ENCODE peak calls at places on chromosomes 3 and 15, in eight cellular contexts. One of them, this sample, is unnamed.

GRCh38 chr3:38706961-38707360 is 57.5 kb upstream of the SCN5A start:
- DNase-seq in mucosa of descending colon: no peak
- DNase-seq in body of pancreas: no peak
- DNase-seq in brain microvascular endothelial cell: no peak
- DNase-seq in heart left ventricle: no peak
- DNase-seq in K562: no peak
- DNase-seq in breast epithelium: no peak
- DNase-seq in adrenal gland: no peak
- DNase-seq in this sample: no peak

GRCh38 chr3:68295457-68295856 is 636.9 kb downstream of the TAFA4 start:
- DNase-seq in mucosa of descending colon: no peak
- DNase-seq in body of pancreas: no peak
- DNase-seq in brain microvascular endothelial cell: no peak
- DNase-seq in heart left ventricle: no peak
- DNase-seq in K562: no peak
- DNase-seq in breast epithelium: no peak
- DNase-seq in adrenal gland: no peak
- DNase-seq in this sample: no peak

GRCh38 chr15:43516801-43517353 is 531 bp upstream of the MAP1A start:
- DNase-seq in mucosa of descending colon: no peak
- DNase-seq in body of pancreas: no peak
- DNase-seq in brain microvascular endothelial cell: peak; percentile 59
- DNase-seq in heart left ventricle: no peak
- DNase-seq in K562: no peak
- DNase-seq in breast epithelium: no peak
- DNase-seq in adrenal gland: peak; percentile 9
- DNase-seq in this sample: no peak

GRCh38 chr3:15309662-15310335 is 22.6 kb downstream of the SH3BP5 start:
- DNase-seq in mucosa of descending colon: no peak
- DNase-seq in body of pancreas: no peak
- DNase-seq in brain microvascular endothelial cell: peak; percentile 36
- DNase-seq in heart left ventricle: no peak
- DNase-seq in K562: no peak
- DNase-seq in breast epithelium: no peak
- DNase-seq in adrenal gland: no peak
- DNase-seq in this sample: no peak

GRCh38 chr3:129007792-129008191 is 6.7 kb downstream of the EFCC1 start:
- DNase-seq in mucosa of descending colon: no peak
- DNase-seq in body of pancreas: no peak
- DNase-seq in brain microvascular endothelial cell: no peak
- DNase-seq in heart left ventricle: no peak
- DNase-seq in K562: no peak
- DNase-seq in breast epithelium: no peak
- DNase-seq in adrenal gland: no peak
- DNase-seq in this sample: no peak

GRCh38 chr3:157093096-157093495 is 66.9 kb downstream of the CCNL1 start:
- DNase-seq in mucosa of descending colon: no peak
- DNase-seq in body of pancreas: no peak
- DNase-seq in brain microvascular endothelial cell: no peak
- DNase-seq in heart left ventricle: peak; percentile 37
- DNase-seq in K562: no peak
- DNase-seq in breast epithelium: no peak
- DNase-seq in adrenal gland: no peak
- DNase-seq in this sample: no peak

GRCh38 chr15:32888221-32888761 is 170.5 kb downstream of the GREM1 start:
- DNase-seq in mucosa of descending colon: no peak
- DNase-seq in body of pancreas: no peak
- DNase-seq in brain microvascular endothelial cell: no peak
- DNase-seq in heart left ventricle: no peak
- DNase-seq in K562: no peak
- DNase-seq in breast epithelium: no peak
- DNase-seq in adrenal gland: no peak
- DNase-seq in this sample: no peak

GRCh38 chr15:78064544-78064943 is 13.0 kb downstream of the TBC1D2B start:
- DNase-seq in mucosa of descending colon: no peak
- DNase-seq in body of pancreas: no peak
- DNase-seq in brain microvascular endothelial cell: no peak
- DNase-seq in heart left ventricle: no peak
- DNase-seq in K562: no peak
- DNase-seq in breast epithelium: no peak
- DNase-seq in adrenal gland: no peak
- DNase-seq in this sample: no peak

GRCh38 chr3:48711727-48712126 is 5.3 kb downstream of the IP6K2 start:
- DNase-seq in mucosa of descending colon: no peak
- DNase-seq in body of pancreas: no peak
- DNase-seq in brain microvascular endothelial cell: no peak
- DNase-seq in heart left ventricle: no peak
- DNase-seq in K562: no peak
- DNase-seq in breast epithelium: no peak
- DNase-seq in adrenal gland: no peak
- DNase-seq in this sample: no peak

GRCh38 chr15:38085931-38086562 is 151.6 kb downstream of the TMCO5A start:
- DNase-seq in mucosa of descending colon: no peak
- DNase-seq in body of pancreas: no peak
- DNase-seq in brain microvascular endothelial cell: peak; percentile 41
- DNase-seq in heart left ventricle: no peak
- DNase-seq in K562: no peak
- DNase-seq in breast epithelium: no peak
- DNase-seq in adrenal gland: no peak
- DNase-seq in this sample: no peak

DNA sequence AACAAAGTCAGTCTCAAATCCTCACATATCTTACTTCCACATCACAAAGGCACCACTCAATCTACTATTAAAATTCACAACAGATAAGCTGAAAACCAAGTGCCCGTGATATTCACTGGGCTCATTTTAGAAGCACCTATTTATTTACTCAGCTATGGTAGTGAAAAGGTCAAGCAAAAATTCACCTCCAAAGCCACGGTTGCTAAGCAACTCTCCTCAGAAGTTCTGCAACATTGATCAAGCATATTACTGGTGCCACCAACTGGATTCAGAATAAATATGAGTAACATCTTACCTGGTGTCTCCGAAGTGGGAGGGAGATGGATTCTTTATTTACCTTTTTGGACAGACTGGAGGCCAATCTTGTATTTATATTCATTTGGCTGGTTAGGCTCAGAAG is 714.8 kb downstream of the FHIT start:
- DNase-seq in mucosa of descending colon: no peak
- DNase-seq in body of pancreas: no peak
- DNase-seq in brain microvascular endothelial cell: no peak
- DNase-seq in heart left ventricle: no peak
- DNase-seq in K562: no peak
- DNase-seq in breast epithelium: no peak
- DNase-seq in adrenal gland: no peak
- DNase-seq in this sample: no peak
- TF ChIP-seq CTCF in mucosa of descending colon: no peak
- TF ChIP-seq CTCF in body of pancreas: no peak
- TF ChIP-seq CTCF in brain microvascular endothelial cell: no peak
- TF ChIP-seq CTCF in heart left ventricle: no peak
- TF ChIP-seq CTCF in K562: no peak
- TF ChIP-seq CTCF in breast epithelium: no peak
- TF ChIP-seq CTCF in adrenal gland: no peak
- TF ChIP-seq CTCF in this sample: no peak

DNA sequence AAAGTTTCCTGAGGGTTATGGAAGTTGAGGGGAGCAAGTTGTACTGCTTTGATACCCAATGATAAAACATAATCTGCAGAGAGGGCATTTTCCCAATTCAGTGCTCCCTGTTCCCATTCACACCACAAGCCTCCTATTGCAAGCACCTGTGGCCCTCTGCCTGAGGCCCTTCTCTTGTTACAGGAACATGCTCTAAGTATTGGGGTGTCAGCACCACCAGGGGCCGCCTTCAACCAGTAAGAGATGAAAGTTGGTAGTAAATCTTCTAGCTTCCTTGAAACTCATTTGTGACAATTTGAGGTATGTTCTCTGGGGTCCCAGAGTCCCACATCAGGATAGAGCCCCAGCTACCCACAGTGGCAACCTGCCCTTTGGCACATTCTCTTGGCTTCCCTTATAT is 265.4 kb upstream of the ARHGEF26 start:
- DNase-seq in mucosa of descending colon: no peak
- DNase-seq in body of pancreas: no peak
- DNase-seq in brain microvascular endothelial cell: no peak
- DNase-seq in heart left ventricle: no peak
- DNase-seq in K562: no peak
- DNase-seq in breast epithelium: no peak
- DNase-seq in adrenal gland: no peak
- DNase-seq in this sample: no peak
- TF ChIP-seq CTCF in mucosa of descending colon: no peak
- TF ChIP-seq CTCF in body of pancreas: no peak
- TF ChIP-seq CTCF in brain microvascular endothelial cell: no peak
- TF ChIP-seq CTCF in heart left ventricle: no peak
- TF ChIP-seq CTCF in K562: no peak
- TF ChIP-seq CTCF in breast epithelium: no peak
- TF ChIP-seq CTCF in adrenal gland: no peak
- TF ChIP-seq CTCF in this sample: no peak

DNA sequence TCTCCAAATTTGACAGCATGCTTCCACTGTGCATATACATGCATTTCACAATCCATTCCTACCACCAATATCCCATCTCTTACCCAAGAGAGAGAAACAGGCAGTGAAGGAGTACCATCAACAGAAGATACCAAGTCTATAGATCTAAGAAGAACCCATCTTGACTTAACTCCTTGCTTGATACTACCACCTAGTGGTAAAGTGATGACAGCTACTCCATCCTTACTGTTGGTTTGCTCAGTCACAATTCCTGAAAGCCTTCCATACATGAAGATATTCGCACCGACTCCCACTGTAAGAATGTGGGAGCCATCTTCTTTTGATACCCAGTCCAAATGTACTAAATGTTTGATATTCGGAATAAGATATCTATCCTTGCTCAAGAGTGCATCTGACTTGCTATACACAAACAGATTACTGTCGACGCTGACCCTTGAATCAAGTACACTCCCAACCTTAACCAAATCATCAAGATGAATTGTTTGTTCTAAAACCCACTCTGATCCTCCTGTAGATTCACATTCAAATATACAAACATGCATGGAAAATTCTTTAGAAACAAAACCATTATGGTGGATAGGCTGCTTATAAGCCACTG is 123.1 kb downstream of the DMXL2 start:
- DNase-seq in mucosa of descending colon: no peak
- DNase-seq in body of pancreas: no peak
- DNase-seq in brain microvascular endothelial cell: peak; percentile 35
- DNase-seq in heart left ventricle: no peak
- DNase-seq in K562: peak; percentile 40
- DNase-seq in breast epithelium: no peak
- DNase-seq in adrenal gland: no peak
- DNase-seq in this sample: no peak
- TF ChIP-seq CTCF in mucosa of descending colon: no peak
- TF ChIP-seq CTCF in body of pancreas: peak; percentile 41
- TF ChIP-seq CTCF in brain microvascular endothelial cell: peak; percentile 71
- TF ChIP-seq CTCF in heart left ventricle: no peak
- TF ChIP-seq CTCF in K562: peak; percentile 59
- TF ChIP-seq CTCF in breast epithelium: no peak
- TF ChIP-seq CTCF in adrenal gland: peak; percentile 7
- TF ChIP-seq CTCF in this sample: no peak

GRCh38 chr3:50584391-50584790 is 15.1 kb downstream of the HEMK1 start:
- DNase-seq in mucosa of descending colon: no peak
- DNase-seq in body of pancreas: no peak
- DNase-seq in brain microvascular endothelial cell: no peak
- DNase-seq in heart left ventricle: no peak
- DNase-seq in K562: no peak
- DNase-seq in breast epithelium: no peak
- DNase-seq in adrenal gland: no peak
- DNase-seq in this sample: no peak

GRCh38 chr3:50587373-50587772 is 18.1 kb downstream of the HEMK1 start:
- DNase-seq in mucosa of descending colon: no peak
- DNase-seq in body of pancreas: no peak
- DNase-seq in brain microvascular endothelial cell: peak; percentile 13
- DNase-seq in heart left ventricle: peak; percentile 48
- DNase-seq in K562: no peak
- DNase-seq in breast epithelium: no peak
- DNase-seq in adrenal gland: no peak
- DNase-seq in this sample: no peak

GRCh38 chr3:50586763-50587070 is 17.4 kb downstream of the HEMK1 start:
- DNase-seq in mucosa of descending colon: no peak
- DNase-seq in body of pancreas: no peak
- DNase-seq in brain microvascular endothelial cell: no peak
- DNase-seq in heart left ventricle: no peak
- DNase-seq in K562: no peak
- DNase-seq in breast epithelium: no peak
- DNase-seq in adrenal gland: no peak
- DNase-seq in this sample: no peak

GRCh38 chr3:50587806-50588758 is 18.8 kb downstream of the HEMK1 start:
- DNase-seq in mucosa of descending colon: no peak
- DNase-seq in body of pancreas: no peak
- DNase-seq in brain microvascular endothelial cell: no peak
- DNase-seq in heart left ventricle: no peak
- DNase-seq in K562: no peak
- DNase-seq in breast epithelium: no peak
- DNase-seq in adrenal gland: no peak
- DNase-seq in this sample: no peak

DNA sequence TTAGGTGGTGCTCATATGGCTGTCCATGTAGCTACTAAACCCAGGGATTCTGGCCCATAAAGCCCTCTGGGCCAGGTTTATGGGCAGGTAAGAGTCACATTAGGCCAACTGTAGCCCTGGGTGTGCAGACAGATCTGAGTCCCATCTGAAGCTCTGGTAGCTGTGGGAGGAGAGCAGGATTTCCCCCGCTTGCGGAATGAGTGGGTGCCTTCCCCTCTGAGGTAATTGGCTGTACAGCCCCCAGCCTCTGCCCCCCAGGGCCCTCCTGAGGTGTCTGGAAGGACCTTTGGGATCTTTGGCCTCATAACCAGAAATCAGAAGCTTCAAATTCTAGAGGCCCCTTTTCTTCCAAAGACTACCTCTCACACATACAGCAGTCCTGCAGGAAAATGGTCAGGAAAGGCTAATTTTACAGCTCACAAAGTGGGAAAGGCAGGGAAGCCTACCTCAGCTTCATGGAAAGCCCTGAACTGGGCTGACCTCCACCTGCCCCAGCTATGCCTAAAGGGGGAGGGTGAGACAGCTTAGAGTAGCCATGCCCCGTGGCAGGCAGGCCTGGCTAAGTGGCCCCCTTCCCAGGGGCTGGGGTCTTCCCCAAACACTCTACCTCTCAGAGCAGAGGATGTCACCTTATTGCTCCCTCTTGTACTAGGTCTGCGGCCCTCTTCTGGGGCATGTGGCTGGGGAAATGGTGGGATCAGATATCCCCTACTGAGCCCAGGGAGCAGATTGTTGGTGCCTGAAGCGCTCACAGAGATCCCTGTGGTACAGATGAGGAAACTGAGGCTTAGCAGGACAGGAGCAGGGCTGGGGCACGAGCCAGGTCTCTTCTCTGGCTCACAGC is 16.8 kb downstream of the HEMK1 start:
- DNase-seq in mucosa of descending colon: no peak
- DNase-seq in body of pancreas: no peak
- DNase-seq in brain microvascular endothelial cell: no peak
- DNase-seq in heart left ventricle: no peak
- DNase-seq in K562: no peak
- DNase-seq in breast epithelium: no peak
- DNase-seq in adrenal gland: no peak
- DNase-seq in this sample: no peak
- TF ChIP-seq CTCF in mucosa of descending colon: no peak
- TF ChIP-seq CTCF in body of pancreas: no peak
- TF ChIP-seq CTCF in brain microvascular endothelial cell: no peak
- TF ChIP-seq CTCF in heart left ventricle: no peak
- TF ChIP-seq CTCF in K562: no peak
- TF ChIP-seq CTCF in breast epithelium: no peak
- TF ChIP-seq CTCF in adrenal gland: no peak
- TF ChIP-seq CTCF in this sample: no peak